ENCODE peak calls at places on chromosomes 3 and 15, in four cellular contexts. F is right cardiac atrium; Y is activated naive CD4-positive, alpha-beta T cell treated with anti-CD3 and anti-CD28 coated beads, Interleukin-2, amount 50 U/mL, for 72 hours; M is EH. X is an unnamed sample.

GRCh38 chr3:147007736-147008245 is 398.6 kb downstream of the ZIC4 start:
- DNase-seq in F (no peak), Y (no peak), M (no peak), X (no peak)

GRCh38 chr15:80489030-80489594 is 84.9 kb downstream of the ARNT2 start:
- DNase-seq in F (no peak), Y (no peak), M (peak), X (no peak)

GRCh38 chr3:127565711-127566110 is 24.8 kb downstream of the TPRA1 start:
- DNase-seq in F (no peak), Y (no peak), M (no peak), X (no peak)

GRCh38 chr15:29074045-29074444 is 188.3 kb downstream of the APBA2 start:
- DNase-seq in F (no peak), Y (no peak), M (no peak), X (no peak)

GRCh38 chr15:95284933-95285401 is 1045.5 kb upstream of the NR2F2 start:
- DNase-seq in F (no peak), Y (no peak), M (peak), X (no peak)

GRCh38 chr3:146065573-146066006 is 95.4 kb downstream of the PLOD2 start:
- DNase-seq in F (no peak), Y (no peak), M (peak), X (no peak)

GRCh38 chr3:174219738-174220137 is 639.4 kb upstream of the NAALADL2 start:
- DNase-seq in F (no peak), Y (no peak), M (peak), X (no peak)

GRCh38 chr15:72271895-72272212 is 500 bp downstream of the PARP6 start:
- DNase-seq in F (no peak), Y (no peak), M (peak), X (no peak)

GRCh38 chr3:17290894-17291293 is 406.1 kb downstream of the PLCL2 start:
- DNase-seq in F (no peak), Y (no peak), M (no peak), X (peak)

GRCh38 chr15:33729648-33730047 is 238.6 kb upstream of the CHRM5 start:
- DNase-seq in F (no peak), Y (no peak), M (peak), X (no peak)

GRCh38 chr3:67704322-67704721 is 49.9 kb upstream of the SUCLG2 start:
- DNase-seq in F (no peak), Y (no peak), M (no peak), X (no peak)

X was measured in posterior cingulate gyrus.